ENCODE peak calls at places on chromosomes 5 and 9, in four cellular contexts. B, O, Q and H are unnamed samples.

GRCh38 chr9:125904155-125904841 is 157.1 kb downstream of the PBX3 start:
- DNase-seq in B (no peak), O (no peak), Q (no peak), H (no peak)

GRCh38 chr5:113204525-113205161 is 228.0 kb downstream of the DCP2 start:
- DNase-seq in B (peak; percentile 42), O (no peak), Q (no peak), H (no peak)

GRCh38 chr5:9046756-9047481 is 499.0 kb downstream of the SEMA5A start:
- DNase-seq in B (peak; percentile 65), O (peak; percentile 86), Q (peak; percentile 85), H (peak; percentile 88)

GRCh38 chr9:4750021-4750673 is 9.1 kb upstream of the AK3 start:
- DNase-seq in B (peak; percentile 62), O (no peak), Q (no peak), H (no peak)

GRCh38 chr5:158895573-158895972 is 204.1 kb downstream of the EBF1 start:
- DNase-seq in B (no peak), O (no peak), Q (no peak), H (no peak)

GRCh38 chr9:135587658-135588057 is 26.1 kb downstream of the PAEP start:
- DNase-seq in B (no peak), O (no peak), Q (no peak), H (no peak)

GRCh38 chr9:35661756-35662350 is 3.1 kb downstream of the ARHGEF39 start:
- DNase-seq in B (no peak), O (no peak), Q (no peak), H (no peak)

GRCh38 chr9:88534456-88535225 is at the start of gene NXNL2:
- DNase-seq in B (peak; percentile 83), O (peak; percentile 50), Q (no peak), H (no peak)

GRCh38 chr5:147179555-147180147 is 55.2 kb upstream of the STK32A start:
- DNase-seq in B (no peak), O (no peak), Q (no peak), H (no peak)

GRCh38 chr9:116073826-116074225 is 79.8 kb upstream of the PAPPA start:
- DNase-seq in B (peak; percentile 89), O (no peak), Q (no peak), H (peak; percentile 84)

GRCh38 chr9:33799928-33800689 is 4.7 kb downstream of the PRSS3 start:
- DNase-seq in B (no peak), O (no peak), Q (no peak), H (no peak)

GRCh38 chr9:18810581-18810980 is 222.4 kb downstream of the SAXO1 start:
- DNase-seq in B (no peak), O (no peak), Q (no peak), H (no peak)

GRCh38 chr5:85049020-85049419 is 664.3 kb upstream of the EDIL3 start:
- DNase-seq in B (peak; percentile 71), O (no peak), Q (peak; percentile 29), H (no peak)

GRCh38 chr9:127250896-127251391 is 13.6 kb upstream of the GARNL3 start:
- DNase-seq in B (no peak), O (no peak), Q (no peak), H (no peak)

DNA sequence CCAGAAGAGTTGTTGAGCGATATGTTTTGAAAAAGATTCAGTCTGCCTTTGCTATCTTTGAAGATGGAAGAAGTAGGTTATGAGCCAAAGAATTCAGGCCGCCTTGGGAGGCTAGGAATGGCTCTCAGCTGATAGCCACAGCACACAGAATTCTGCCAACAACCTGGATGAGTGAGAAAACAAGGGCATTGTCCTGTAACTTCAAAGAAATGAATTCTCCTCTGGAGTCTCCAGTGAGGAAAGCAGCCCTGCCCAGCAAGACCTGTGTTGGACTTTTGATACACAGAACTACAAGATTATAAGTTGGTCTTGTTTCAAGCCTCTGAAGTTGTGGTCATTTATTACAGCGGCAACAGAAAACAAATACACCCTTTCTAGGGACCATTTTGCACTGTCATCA is 509.9 kb upstream of the ZNF608 start:
- DNase-seq in B (no peak), O (no peak), Q (no peak), H (no peak)
- H3K4me3 ChIP-seq in B (no peak overlapping the region), O (no peak overlapping the region), Q (no peak overlapping the region), H (no peak overlapping the region)

GRCh38 chr5:94157704-94158608 is 416.6 kb upstream of the POU5F2 start:
- DNase-seq in B (no peak), O (no peak), Q (no peak), H (no peak)

GRCh38 chr5:94154672-94155071 is 413.3 kb upstream of the POU5F2 start:
- DNase-seq in B (no peak), O (no peak), Q (no peak), H (no peak)

GRCh38 chr5:94153736-94154450 is 412.5 kb upstream of the POU5F2 start:
- DNase-seq in B (peak; percentile 19), O (no peak), Q (no peak), H (peak; percentile 8)

DNA sequence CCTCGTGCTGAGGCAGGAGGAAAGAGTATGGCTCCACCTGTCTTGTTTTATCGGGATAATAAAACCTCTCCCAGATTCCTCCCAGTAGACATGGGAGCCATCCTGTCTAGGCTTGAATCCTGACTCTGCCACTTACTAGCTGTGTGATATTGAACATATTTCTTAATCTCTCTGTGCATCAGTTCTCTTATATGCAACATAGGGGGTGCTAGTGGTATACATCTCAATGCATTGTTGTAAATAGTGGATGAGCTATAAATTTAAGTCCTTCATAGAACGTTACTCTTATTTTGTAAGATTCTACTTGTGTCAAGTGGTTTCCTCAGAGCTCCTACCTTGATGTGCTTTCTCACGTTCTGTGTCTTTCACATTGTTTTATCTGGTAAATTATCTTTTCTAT is 417.7 kb upstream of the POU5F2 start:
- DNase-seq in B (no peak), O (no peak), Q (no peak), H (no peak)
- TF ChIP-seq CTCF in B (no peak), O (no peak), Q (no peak), H (peak; percentile 6)

GRCh38 chr5:11902304-11902703 is 1.9 kb downstream of the CTNND2 start:
- DNase-seq in B (no peak), O (no peak), Q (no peak), H (no peak)
- H3K4me3 ChIP-seq in B (no peak overlapping the region), O (no peak overlapping the region), Q (no peak overlapping the region), H (no peak overlapping the region)

GRCh38 chr9:16082796-16083195 is 530.0 kb downstream of the CCDC171 start:
- DNase-seq in B (no peak), O (no peak), Q (no peak), H (no peak)

GRCh38 chr9:16090907-16091629 is 538.2 kb downstream of the CCDC171 start:
- DNase-seq in B (no peak), O (no peak), Q (no peak), H (no peak)

DNA sequence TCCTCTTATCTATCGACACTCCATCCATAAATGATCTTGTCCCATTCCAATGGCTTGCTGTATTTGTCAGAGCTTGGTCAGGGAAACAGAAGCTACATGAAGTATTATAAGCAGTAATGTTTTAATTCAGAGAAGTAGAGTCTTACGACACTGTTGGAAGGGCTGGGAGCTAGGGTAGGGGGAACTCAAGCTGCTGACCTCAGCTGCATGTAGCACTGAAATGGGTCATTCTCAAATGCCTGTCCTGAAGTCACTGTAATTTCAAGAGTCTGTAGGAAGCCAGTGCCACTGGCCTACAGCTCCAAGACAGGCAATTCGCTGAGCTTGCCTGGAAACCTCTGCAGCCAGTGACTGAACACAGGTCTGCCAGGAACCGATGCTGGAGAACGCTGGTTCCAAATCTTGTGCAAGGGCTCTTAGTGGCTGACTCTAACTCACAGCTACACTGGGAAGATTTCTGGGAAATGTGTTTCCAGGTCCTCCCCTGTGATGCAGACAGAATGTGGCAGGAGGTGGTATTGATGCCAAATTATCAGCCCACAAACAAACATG is 532.4 kb downstream of the CCDC171 start:
- DNase-seq in B (no peak), O (no peak), Q (no peak), H (no peak)
- TF ChIP-seq CTCF in B (no peak), O (no peak), Q (no peak), H (no peak)

GRCh38 chr9:134375430-134376385 is 49.5 kb downstream of the RXRA start:
- DNase-seq in B (peak; percentile 77), O (no peak), Q (no peak), H (no peak)
- H3K4me3 ChIP-seq in B (no peak overlapping the region), O (no peak overlapping the region), Q (no peak overlapping the region), H (no peak overlapping the region)

GRCh38 chr5:41465493-41466171 is 44.8 kb downstream of the PLCXD3 start:
- DNase-seq in B (peak; percentile 3), O (no peak), Q (no peak), H (no peak)
- TF ChIP-seq CTCF in B (no peak), O (no peak), Q (no peak), H (no peak)

DNA sequence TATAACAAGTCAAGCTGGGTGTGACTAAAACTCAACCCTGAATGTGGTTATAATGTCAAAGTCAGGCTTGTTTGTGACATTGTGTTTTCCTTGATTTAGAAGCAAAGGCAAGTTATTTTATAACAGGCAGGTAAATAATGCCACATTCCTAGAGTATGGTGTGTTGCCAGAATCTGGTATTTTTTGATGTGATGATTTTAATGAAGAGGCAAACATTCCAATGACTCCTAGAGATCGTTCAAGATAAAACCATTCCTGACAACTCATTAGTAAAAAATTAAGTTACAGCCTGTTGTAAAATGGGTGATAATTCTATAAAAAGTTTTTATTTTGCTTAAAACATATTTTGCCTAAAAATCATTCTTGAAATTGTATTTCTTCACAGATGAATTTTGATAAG is 60.0 kb downstream of the RAB14 start:
- DNase-seq in B (no peak), O (no peak), Q (no peak), H (no peak)
- H3K4me3 ChIP-seq in B (no peak overlapping the region), O (no peak overlapping the region), Q (no peak overlapping the region), H (no peak overlapping the region)

GRCh38 chr5:180316586-180316985 is 24.7 kb upstream of the MAPK9 start:
- DNase-seq in B (no peak), O (no peak), Q (no peak), H (no peak)

GRCh38 chr5:180314106-180314505 is 22.2 kb upstream of the MAPK9 start:
- DNase-seq in B (no peak), O (no peak), Q (no peak), H (no peak)

GRCh38 chr5:180315762-180316212 is 23.9 kb upstream of the MAPK9 start:
- DNase-seq in B (peak; percentile 49), O (no peak), Q (no peak), H (no peak)

GRCh38 chr5:180318456-180319089 is 26.7 kb upstream of the MAPK9 start:
- DNase-seq in B (no peak), O (no peak), Q (no peak), H (no peak)

GRCh38 chr5:180313677-180314076 is 21.8 kb upstream of the MAPK9 start:
- DNase-seq in B (no peak), O (no peak), Q (no peak), H (no peak)
- TF ChIP-seq CTCF in B (no peak), O (no peak), Q (no peak), H (no peak)

DNA sequence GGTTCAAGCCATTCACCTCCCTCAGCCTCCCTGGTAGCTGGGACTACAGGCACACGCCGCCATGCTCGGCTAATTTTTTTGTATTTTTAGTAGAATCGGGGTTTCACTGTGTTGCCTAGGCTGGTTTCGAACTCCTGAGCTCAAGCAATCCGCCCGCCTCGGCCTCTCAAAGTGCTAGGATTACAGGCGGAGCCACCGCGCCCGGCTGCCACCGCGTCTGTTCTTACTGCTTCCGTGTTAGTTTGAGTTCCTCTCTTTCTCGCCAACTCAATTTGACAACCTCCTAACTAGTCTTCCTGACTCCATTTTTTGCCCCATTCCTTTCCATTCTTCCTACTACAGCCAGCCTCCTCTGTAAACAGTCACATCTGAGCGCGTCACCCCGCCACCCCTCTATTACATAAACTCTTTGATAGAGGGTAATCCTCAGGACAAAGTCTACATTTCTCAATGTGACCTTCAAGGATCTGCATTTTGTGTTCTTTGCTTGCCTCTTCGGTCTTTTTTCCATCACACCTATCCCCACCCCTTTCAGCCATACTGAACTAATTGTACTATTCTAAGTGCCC is 88.6 kb upstream of the IL6ST start:
- DNase-seq in B (no peak), O (no peak), Q (no peak), H (no peak)
- H3K4me3 ChIP-seq in B (no peak overlapping the region), O (no peak overlapping the region), Q (no peak overlapping the region), H (no peak overlapping the region)